ENCODE peak calls at places on chromosomes 1 and 21, in eight cellular contexts. One of them, this sample, is unnamed.

GRCh38 chr1:206691604-206692003 is 6.9 kb downstream of the MAPKAPK2 start:
- DNase-seq in GM20000: no peak
- DNase-seq in B cell: no peak
- DNase-seq in amygdala: no peak
- DNase-seq in ACHN: peak
- DNase-seq in cortex of kidney: no peak
- DNase-seq in AML-193: no peak
- DNase-seq in effector memory CD8-positive, alpha-beta T cell: no peak
- DNase-seq in this sample: no peak

GRCh38 chr21:43720539-43721224 is 1.8 kb downstream of the PDXK start:
- DNase-seq in GM20000: no peak
- DNase-seq in B cell: no peak
- DNase-seq in amygdala: no peak
- DNase-seq in ACHN: no peak
- DNase-seq in cortex of kidney: no peak
- DNase-seq in AML-193: no peak
- DNase-seq in effector memory CD8-positive, alpha-beta T cell: no peak
- DNase-seq in this sample: no peak

GRCh38 chr1:53580009-53580400 is 120.8 kb downstream of the DMRTB1 start:
- DNase-seq in GM20000: no peak
- DNase-seq in B cell: no peak
- DNase-seq in amygdala: no peak
- DNase-seq in ACHN: no peak
- DNase-seq in cortex of kidney: no peak
- DNase-seq in AML-193: no peak
- DNase-seq in effector memory CD8-positive, alpha-beta T cell: no peak
- DNase-seq in this sample: no peak

GRCh38 chr21:32370971-32371766 is 21.6 kb downstream of the URB1 start:
- DNase-seq in GM20000: no peak
- DNase-seq in B cell: no peak
- DNase-seq in amygdala: no peak
- DNase-seq in ACHN: no peak
- DNase-seq in cortex of kidney: no peak
- DNase-seq in AML-193: no peak
- DNase-seq in effector memory CD8-positive, alpha-beta T cell: no peak
- DNase-seq in this sample: no peak

GRCh38 chr1:28915036-28915895 is 897 bp downstream of the EPB41 start:
- DNase-seq in GM20000: peak
- DNase-seq in B cell: peak
- DNase-seq in amygdala: no peak
- DNase-seq in ACHN: peak
- DNase-seq in cortex of kidney: no peak
- DNase-seq in AML-193: no peak
- DNase-seq in effector memory CD8-positive, alpha-beta T cell: peak
- DNase-seq in this sample: peak

GRCh38 chr1:221781102-221781744 is 39.3 kb upstream of the DUSP10 start:
- DNase-seq in GM20000: no peak
- DNase-seq in B cell: no peak
- DNase-seq in amygdala: no peak
- DNase-seq in ACHN: no peak
- DNase-seq in cortex of kidney: no peak
- DNase-seq in AML-193: no peak
- DNase-seq in effector memory CD8-positive, alpha-beta T cell: no peak
- DNase-seq in this sample: no peak

GRCh38 chr1:54982739-54983138 is 2.3 kb downstream of the TMEM61 start:
- DNase-seq in GM20000: no peak
- DNase-seq in B cell: no peak
- DNase-seq in amygdala: no peak
- DNase-seq in ACHN: no peak
- DNase-seq in cortex of kidney: no peak
- DNase-seq in AML-193: no peak
- DNase-seq in effector memory CD8-positive, alpha-beta T cell: no peak
- DNase-seq in this sample: peak

GRCh38 chr21:43342301-43342881 is 84.5 kb downstream of the SIK1 start:
- DNase-seq in GM20000: no peak
- DNase-seq in B cell: no peak
- DNase-seq in amygdala: no peak
- DNase-seq in ACHN: no peak
- DNase-seq in cortex of kidney: no peak
- DNase-seq in AML-193: no peak
- DNase-seq in effector memory CD8-positive, alpha-beta T cell: no peak
- DNase-seq in this sample: no peak

GRCh38 chr1:53919675-53920066 is 25.7 kb downstream of the DIO1 start:
- DNase-seq in GM20000: no peak
- DNase-seq in B cell: no peak
- DNase-seq in amygdala: no peak
- DNase-seq in ACHN: no peak
- DNase-seq in cortex of kidney: no peak
- DNase-seq in AML-193: no peak
- DNase-seq in effector memory CD8-positive, alpha-beta T cell: no peak
- DNase-seq in this sample: no peak

GRCh38 chr1:118960567-118961136 is 27.5 kb downstream of the TBX15 start:
- DNase-seq in GM20000: no peak
- DNase-seq in B cell: no peak
- DNase-seq in amygdala: no peak
- DNase-seq in ACHN: peak
- DNase-seq in cortex of kidney: no peak
- DNase-seq in AML-193: no peak
- DNase-seq in effector memory CD8-positive, alpha-beta T cell: no peak
- DNase-seq in this sample: no peak

GRCh38 chr1:91148641-91149069 is 126.8 kb upstream of the ZNF644 start:
- DNase-seq in GM20000: no peak
- DNase-seq in B cell: no peak
- DNase-seq in amygdala: no peak
- DNase-seq in ACHN: no peak
- DNase-seq in cortex of kidney: no peak
- DNase-seq in AML-193: peak
- DNase-seq in effector memory CD8-positive, alpha-beta T cell: no peak
- DNase-seq in this sample: no peak

GRCh38 chr1:112272101-112272772 is 123.8 kb upstream of the CTTNBP2NL start:
- DNase-seq in GM20000: no peak
- DNase-seq in B cell: no peak
- DNase-seq in amygdala: no peak
- DNase-seq in ACHN: no peak
- DNase-seq in cortex of kidney: no peak
- DNase-seq in AML-193: no peak
- DNase-seq in effector memory CD8-positive, alpha-beta T cell: no peak
- DNase-seq in this sample: no peak

GRCh38 chr1:225963735-225964530 is 22.9 kb upstream of the LEFTY2 start:
- DNase-seq in GM20000: no peak
- DNase-seq in B cell: no peak
- DNase-seq in amygdala: no peak
- DNase-seq in ACHN: peak
- DNase-seq in cortex of kidney: no peak
- DNase-seq in AML-193: no peak
- DNase-seq in effector memory CD8-positive, alpha-beta T cell: no peak
- DNase-seq in this sample: no peak

GRCh38 chr1:201754353-201754752 is 74.6 kb upstream of the IPO9 start:
- DNase-seq in GM20000: no peak
- DNase-seq in B cell: no peak
- DNase-seq in amygdala: no peak
- DNase-seq in ACHN: no peak
- DNase-seq in cortex of kidney: no peak
- DNase-seq in AML-193: no peak
- DNase-seq in effector memory CD8-positive, alpha-beta T cell: no peak
- DNase-seq in this sample: no peak

GRCh38 chr1:19978143-19978542 is 1.3 kb downstream of the PLA2G2A start:
- DNase-seq in GM20000: no peak
- DNase-seq in B cell: no peak
- DNase-seq in amygdala: no peak
- DNase-seq in ACHN: no peak
- DNase-seq in cortex of kidney: no peak
- DNase-seq in AML-193: no peak
- DNase-seq in effector memory CD8-positive, alpha-beta T cell: no peak
- DNase-seq in this sample: no peak

GRCh38 chr1:227343201-227343600 is 24.9 kb upstream of the CDC42BPA start:
- DNase-seq in GM20000: no peak
- DNase-seq in B cell: no peak
- DNase-seq in amygdala: no peak
- DNase-seq in ACHN: no peak
- DNase-seq in cortex of kidney: no peak
- DNase-seq in AML-193: no peak
- DNase-seq in effector memory CD8-positive, alpha-beta T cell: no peak
- DNase-seq in this sample: no peak

GRCh38 chr1:200889571-200889970 is 5.1 kb upstream of the INAVA start:
- DNase-seq in GM20000: no peak
- DNase-seq in B cell: no peak
- DNase-seq in amygdala: no peak
- DNase-seq in ACHN: no peak
- DNase-seq in cortex of kidney: no peak
- DNase-seq in AML-193: no peak
- DNase-seq in effector memory CD8-positive, alpha-beta T cell: no peak
- DNase-seq in this sample: no peak

GRCh38 chr21:45747802-45748445 is 104.4 kb downstream of the PCBP3 start:
- DNase-seq in GM20000: no peak
- DNase-seq in B cell: no peak
- DNase-seq in amygdala: no peak
- DNase-seq in ACHN: peak
- DNase-seq in cortex of kidney: no peak
- DNase-seq in AML-193: no peak
- DNase-seq in effector memory CD8-positive, alpha-beta T cell: no peak
- DNase-seq in this sample: peak

GRCh38 chr1:185338719-185339622 is 21.9 kb upstream of the IVNS1ABP start:
- DNase-seq in GM20000: peak
- DNase-seq in B cell: peak
- DNase-seq in amygdala: no peak
- DNase-seq in ACHN: no peak
- DNase-seq in cortex of kidney: no peak
- DNase-seq in AML-193: peak
- DNase-seq in effector memory CD8-positive, alpha-beta T cell: peak
- DNase-seq in this sample: no peak

GRCh38 chr21:45818276-45818903 is 163.2 kb upstream of the COL6A1 start:
- DNase-seq in GM20000: no peak
- DNase-seq in B cell: no peak
- DNase-seq in amygdala: no peak
- DNase-seq in ACHN: peak
- DNase-seq in cortex of kidney: no peak
- DNase-seq in AML-193: peak
- DNase-seq in effector memory CD8-positive, alpha-beta T cell: no peak
- DNase-seq in this sample: no peak

GRCh38 chr1:17561252-17561558 is 21.7 kb downstream of the ARHGEF10L start:
- DNase-seq in GM20000: no peak
- DNase-seq in B cell: no peak
- DNase-seq in amygdala: no peak
- DNase-seq in ACHN: peak
- DNase-seq in cortex of kidney: no peak
- DNase-seq in AML-193: no peak
- DNase-seq in effector memory CD8-positive, alpha-beta T cell: no peak
- DNase-seq in this sample: no peak

GRCh38 chr1:89603651-89604413 is 29.1 kb upstream of the LRRC8C start:
- DNase-seq in GM20000: no peak
- DNase-seq in B cell: no peak
- DNase-seq in amygdala: no peak
- DNase-seq in ACHN: no peak
- DNase-seq in cortex of kidney: no peak
- DNase-seq in AML-193: no peak
- DNase-seq in effector memory CD8-positive, alpha-beta T cell: no peak
- DNase-seq in this sample: no peak

GRCh38 chr1:178864326-178864725 is 6.6 kb downstream of the ANGPTL1 start:
- DNase-seq in GM20000: no peak
- DNase-seq in B cell: no peak
- DNase-seq in amygdala: no peak
- DNase-seq in ACHN: no peak
- DNase-seq in cortex of kidney: no peak
- DNase-seq in AML-193: no peak
- DNase-seq in effector memory CD8-positive, alpha-beta T cell: no peak
- DNase-seq in this sample: no peak

GRCh38 chr1:117655220-117655577 is 49.4 kb downstream of the TENT5C start:
- DNase-seq in GM20000: no peak
- DNase-seq in B cell: no peak
- DNase-seq in amygdala: no peak
- DNase-seq in ACHN: no peak
- DNase-seq in cortex of kidney: no peak
- DNase-seq in AML-193: no peak
- DNase-seq in effector memory CD8-positive, alpha-beta T cell: no peak
- DNase-seq in this sample: no peak

GRCh38 chr1:84174051-84174556 is 30.0 kb downstream of the PRKACB start:
- DNase-seq in GM20000: no peak
- DNase-seq in B cell: no peak
- DNase-seq in amygdala: no peak
- DNase-seq in ACHN: peak
- DNase-seq in cortex of kidney: no peak
- DNase-seq in AML-193: no peak
- DNase-seq in effector memory CD8-positive, alpha-beta T cell: no peak
- DNase-seq in this sample: no peak

GRCh38 chr1:115291731-115292130 is 46.3 kb downstream of the NGF start:
- DNase-seq in GM20000: no peak
- DNase-seq in B cell: no peak
- DNase-seq in amygdala: no peak
- DNase-seq in ACHN: no peak
- DNase-seq in cortex of kidney: no peak
- DNase-seq in AML-193: no peak
- DNase-seq in effector memory CD8-positive, alpha-beta T cell: no peak
- DNase-seq in this sample: no peak

This sample was measured in NCI-H2107.